ENCODE peak calls at places on chromosomes 2 and 18, in four cellular contexts. G, M, U and E are unnamed samples. For H3K27me3, the result is how much of the 10 kb centered on the place peaks cover.

GRCh38 chr2:9971105-9971818 is 19.8 kb downstream of the GRHL1 start:
- DNase-seq in G (no peak), M (peak), U (no peak), E (no peak)

GRCh38 chr2:161273038-161273760 is 35.0 kb upstream of the PSMD14 start:
- DNase-seq in U (peak), G (peak), M (peak), E (no peak)

GRCh38 chr2:220334871-220335590 is 707.6 kb downstream of the SLC4A3 start:
- DNase-seq in G (no peak), M (no peak), U (no peak), E (no peak)

GRCh38 chr2:190990132-190990531 is 23.8 kb downstream of the STAT1 start:
- DNase-seq in U (no peak), G (no peak), M (no peak), E (no peak)

GRCh38 chr2:152405206-152406118 is 70.5 kb downstream of the FMNL2 start:
- DNase-seq in G (no peak), U (no peak), M (peak), E (no peak)

GRCh38 chr18:29140590-29140989 is 963.7 kb upstream of the CDH2 start:
- DNase-seq in U (no peak), G (no peak), M (no peak), E (no peak)

GRCh38 chr2:119252186-119253113 is 28.8 kb downstream of the STEAP3 start:
- DNase-seq in G (peak), M (peak), U (no peak), E (peak)

GRCh38 chr18:5693637-5694175 is 149.9 kb upstream of the EPB41L3 start:
- DNase-seq in M (peak), G (no peak), U (no peak), E (peak)

GRCh38 chr2:206443735-206444527 is 599 bp downstream of the ADAM23 start:
- DNase-seq in M (peak), G (peak), U (no peak), E (no peak)

GRCh38 chr2:6452702-6453481 is 412.8 kb downstream of the CMPK2 start:
- DNase-seq in G (no peak), M (no peak), U (no peak), E (no peak)

GRCh38 chr18:37019157-37019571 is 190.2 kb downstream of the KIAA1328 start:
- DNase-seq in U (no peak), G (peak), M (peak), E (no peak)

GRCh38 chr2:3079959-3080948 is 297.4 kb downstream of the EIPR1 start:
- DNase-seq in M (no peak), U (no peak), G (peak), E (no peak)

GRCh38 chr2:237092920-237093781 is 7.5 kb downstream of the COPS8 start:
- DNase-seq in M (peak), U (peak), G (no peak), E (peak)

GRCh38 chr2:12317853-12318426 is 398.8 kb upstream of the TRIB2 start:
- DNase-seq in M (peak), G (no peak), U (no peak), E (no peak)

GRCh38 chr2:76491503-76491902 is 780.8 kb upstream of the GCFC2 start:
- DNase-seq in U (no peak), G (no peak), M (no peak), E (no peak)

GRCh38 chr2:118576109-118576855 is 271.2 kb downstream of the EN1 start:
- DNase-seq in G (no peak), U (no peak), M (peak), E (no peak)

GRCh38 chr2:180443896-180444295 is 436.8 kb upstream of the CWC22 start:
- DNase-seq in U (no peak), G (no peak), M (no peak), E (no peak)

GRCh38 chr2:119758881-119759450 is 756 bp upstream of the PTPN4 start:
- DNase-seq in G (no peak), U (no peak), M (no peak), E (no peak)

GRCh38 chr2:221517362-221518121 is 54.6 kb downstream of the EPHA4 start:
- DNase-seq in U (no peak), G (no peak), M (peak), E (peak)

GRCh38 chr2:155733091-155733870 is 599.2 kb downstream of the NR4A2 start:
- DNase-seq in G (peak), U (no peak), M (no peak), E (no peak)

GRCh38 chr2:85792783-85793441 is 39.1 kb downstream of the ATOH8 start:
- DNase-seq in M (peak), U (no peak), G (no peak), E (no peak)

GRCh38 chr2:195967336-195967735 is 101.3 kb downstream of the DNAH7 start:
- DNase-seq in M (no peak), G (no peak), U (no peak), E (no peak)

GRCh38 chr2:44748-45341 is 1.5 kb downstream of the FAM110C start:
- DNase-seq in G (peak), M (no peak), U (no peak), E (no peak)

GRCh38 chr2:8094571-8094970 is 587.3 kb upstream of the ID2 start:
- DNase-seq in G (no peak), M (peak), U (no peak), E (peak)

GRCh38 chr2:98343371-98343770 is 2.9 kb upstream of the CNGA3 start:
- DNase-seq in G (no peak), M (no peak), U (no peak), E (no peak)

GRCh38 chr2:98350411-98350810 is 4.2 kb downstream of the CNGA3 start:
- DNase-seq in G (no peak), M (no peak), U (no peak), E (no peak)

GRCh38 chr2:98347298-98348065 is 1.2 kb downstream of the CNGA3 start:
- DNase-seq in U (no peak), G (peak), M (no peak), E (no peak)

GRCh38 chr2:98346259-98347236 is at the start of gene CNGA3:
- DNase-seq in U (no peak), G (peak), M (peak), E (no peak)

GRCh38 chr2:98348066-98348561 is 1.9 kb downstream of the CNGA3 start:
- DNase-seq in G (peak), U (no peak), M (no peak), E (no peak)
- H3K27me3 ChIP-seq in G (half or more), U (half or more), M (under half), E (half or more)

GRCh38 chr2:175004730-175004979 is 526 bp downstream of the CHN1 start:
- DNase-seq in G (no peak), M (no peak), U (no peak), E (no peak)
- H3K27ac ChIP-seq in G (peak), M (no peak), U (peak), E (peak)

DNA sequence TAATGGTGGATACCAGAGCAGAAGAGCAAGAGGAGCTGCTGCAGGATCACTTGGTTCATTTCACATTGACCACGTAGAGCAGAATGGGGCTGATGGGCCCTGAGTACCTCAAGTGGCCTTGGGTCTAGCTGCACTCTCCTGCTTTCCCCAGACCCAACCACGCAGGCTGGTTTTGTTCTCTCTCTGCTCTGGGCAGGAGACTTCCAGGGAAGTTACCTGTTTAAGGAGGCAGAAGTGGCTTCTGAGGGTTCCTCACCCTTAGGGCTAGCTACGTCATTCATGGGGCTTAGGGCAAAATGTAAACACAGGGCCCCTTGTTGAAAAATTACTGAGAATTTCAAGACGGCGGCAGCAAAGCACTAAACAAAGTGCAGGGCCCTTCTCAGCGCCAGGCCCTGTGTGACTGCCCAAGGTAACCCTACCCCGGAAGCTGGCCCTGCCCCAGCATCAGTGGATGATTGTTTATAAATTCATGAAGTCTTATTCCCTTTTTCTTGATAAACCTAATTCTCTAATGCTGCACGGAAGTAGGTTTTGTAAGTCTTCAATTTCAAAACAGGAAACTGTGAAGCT is 75.9 kb downstream of the TMEM182 start:
- DNase-seq in G (no peak), U (no peak), M (no peak), E (no peak)
- H3K27me3 ChIP-seq in G (under half), U (under half), M (under half), E (under half)

GRCh38 chr2:147320148-147320547 is 524.7 kb upstream of the ACVR2A start:
- DNase-seq in U (no peak), G (no peak), M (no peak), E (no peak)
- H3K27ac ChIP-seq in U (no peak), G (no peak), M (no peak), E (no peak)

GRCh38 chr2:102018823-102019445 is 27.2 kb downstream of the IL1R2 start:
- DNase-seq in U (no peak), M (no peak), G (no peak), E (no peak)
- H3K27me3 ChIP-seq in U (under half), M (under half), G (under half), E (under half)

GRCh38 chr2:176751314-176751713 is 461.3 kb upstream of the HNRNPA3 start:
- DNase-seq in M (no peak), U (no peak), G (no peak), E (no peak)

GRCh38 chr2:176752295-176752694 is 460.3 kb upstream of the HNRNPA3 start:
- DNase-seq in U (no peak), G (no peak), M (no peak), E (no peak)

GRCh38 chr2:176753752-176754474 is 458.7 kb upstream of the HNRNPA3 start:
- DNase-seq in M (no peak), G (no peak), U (no peak), E (no peak)

GRCh38 chr2:176753205-176753604 is 459.4 kb upstream of the HNRNPA3 start:
- DNase-seq in M (no peak), G (no peak), U (no peak), E (no peak)

GRCh38 chr2:176751828-176752227 is 460.8 kb upstream of the HNRNPA3 start:
- DNase-seq in M (no peak), U (no peak), G (no peak), E (no peak)
- H3K27ac ChIP-seq in M (no peak), U (no peak), G (no peak), E (no peak)